ENCODE peak calls at places on chromosomes 12 and 14, in five cellular contexts. C, U, Y, J and G are unnamed samples.

GRCh38 chr12:78698747-78699146 is 165.8 kb upstream of the SYT1 start:
- DNase-seq in C (no peak), U (peak), Y (no peak), J (peak), G (no peak)

GRCh38 chr12:124457287-124458219 is 109.9 kb downstream of the NCOR2 start:
- DNase-seq in C (no peak), U (peak), Y (no peak), J (peak), G (no peak)

GRCh38 chr14:77031680-77032482 is 3.4 kb upstream of the IRF2BPL start:
- DNase-seq in C (no peak), U (peak), Y (no peak), J (peak), G (no peak)

GRCh38 chr14:64324461-64325255 is 30.5 kb upstream of the ESR2 start:
- DNase-seq in C (no peak), U (peak), Y (peak), J (peak), G (no peak)

GRCh38 chr12:27549801-27550652 is 26.0 kb downstream of the PPFIBP1 start:
- DNase-seq in C (peak), U (peak), Y (peak), J (peak), G (peak)

GRCh38 chr14:61103541-61104339 is 122.7 kb downstream of the SLC38A6 start:
- DNase-seq in C (peak), U (peak), Y (peak), J (peak), G (peak)

GRCh38 chr14:88802596-88802995 is 9.8 kb upstream of the EML5 start:
- DNase-seq in C (peak), U (no peak), Y (no peak), J (no peak), G (no peak)

GRCh38 chr14:63375772-63376171 is 57.0 kb upstream of the GPHB5 start:
- DNase-seq in C (no peak), U (no peak), Y (peak), J (peak), G (peak)

GRCh38 chr14:80776657-80777056 is 164.9 kb downstream of the CEP128 start:
- DNase-seq in C (no peak), U (no peak), Y (no peak), J (no peak), G (no peak)

GRCh38 chr12:16622315-16622714 is 16.4 kb upstream of the LMO3 start:
- DNase-seq in C (no peak), U (no peak), Y (no peak), J (no peak), G (no peak)

GRCh38 chr12:16618256-16618655 is 12.3 kb upstream of the LMO3 start:
- DNase-seq in C (no peak), U (no peak), Y (no peak), J (peak), G (no peak)

GRCh38 chr12:16619537-16619936 is 13.6 kb upstream of the LMO3 start:
- DNase-seq in C (no peak), U (no peak), Y (no peak), J (no peak), G (no peak)
- H3K4me3 ChIP-seq in C (no peak), U (no peak), Y (no peak), J (no peak), G (no peak)

GRCh38 chr12:34396006-34396860 is 373.9 kb downstream of the ALG10 start:
- DNase-seq in C (peak), U (no peak), Y (no peak), J (no peak), G (no peak)
- H3K4me3 ChIP-seq in C (no peak), U (no peak), Y (no peak), J (no peak), G (no peak)

GRCh38 chr12:47824629-47825028 is 4.9 kb upstream of the HDAC7 start:
- DNase-seq in C (no peak), U (no peak), Y (no peak), J (no peak), G (no peak)

GRCh38 chr12:47823422-47824086 is 3.9 kb upstream of the HDAC7 start:
- DNase-seq in C (no peak), U (no peak), Y (no peak), J (no peak), G (no peak)

GRCh38 chr12:47822863-47823262 is 3.2 kb upstream of the HDAC7 start:
- DNase-seq in C (no peak), U (no peak), Y (no peak), J (no peak), G (no peak)

GRCh38 chr12:47825239-47825639 is 5.5 kb upstream of the HDAC7 start:
- DNase-seq in C (no peak), U (no peak), Y (no peak), J (no peak), G (no peak)

DNA sequence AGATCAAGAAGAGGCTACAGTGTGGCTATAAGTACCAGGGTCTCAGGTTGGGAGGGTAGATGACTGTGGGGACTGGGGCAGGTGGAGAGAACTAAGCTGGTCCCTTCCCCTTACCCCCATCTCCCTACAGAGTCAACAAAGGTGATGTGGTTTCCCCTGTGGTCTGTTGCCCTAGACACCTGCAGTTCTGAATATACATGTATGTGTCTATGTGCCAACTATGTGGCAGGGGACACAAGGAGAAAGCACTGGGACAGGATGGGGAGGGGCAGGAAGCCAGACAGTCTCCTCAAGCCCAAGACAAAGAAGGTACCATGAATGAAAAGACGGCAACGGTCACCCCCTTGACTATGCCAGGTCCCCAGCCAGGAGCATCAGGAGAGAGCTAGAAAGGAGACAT is 4.5 kb upstream of the HDAC7 start:
- DNase-seq in C (no peak), U (no peak), Y (no peak), J (no peak), G (no peak)
- H3K4me3 ChIP-seq in C (no peak), U (no peak), Y (no peak), J (no peak), G (no peak)

DNA sequence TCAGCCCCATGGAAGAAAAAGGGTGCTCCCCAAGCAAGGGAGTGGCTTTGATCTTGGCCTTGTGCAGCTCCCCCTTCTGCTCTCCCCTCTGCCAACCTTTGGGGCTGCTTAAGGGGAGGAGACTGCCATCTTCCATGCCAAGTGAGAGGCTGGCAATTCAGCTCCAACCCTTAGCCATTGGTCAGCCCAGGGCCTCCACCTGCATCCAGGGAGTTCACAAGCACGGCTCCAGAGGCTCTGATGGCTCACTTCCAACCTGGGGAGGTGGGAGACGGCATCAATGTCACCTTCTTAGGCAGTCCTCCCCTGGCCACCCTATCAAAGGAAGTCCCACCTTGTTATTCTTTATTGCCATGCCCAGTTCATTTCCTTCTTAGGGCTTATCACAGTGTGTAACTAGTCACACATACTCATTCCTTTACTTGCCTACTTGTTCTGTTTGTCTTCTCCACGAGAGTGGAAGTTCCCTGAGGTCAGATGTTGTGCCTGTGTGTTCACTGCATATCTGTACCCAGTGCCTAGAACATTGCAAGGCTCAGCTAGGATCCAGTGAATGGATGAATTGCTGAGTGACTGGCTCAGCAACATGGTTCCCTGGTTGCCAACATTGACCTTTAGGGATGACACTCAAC is 5.0 kb downstream of the HDAC7 start:
- DNase-seq in C (no peak), U (no peak), Y (no peak), J (no peak), G (no peak)
- H3K4me3 ChIP-seq in C (no peak), U (no peak), Y (no peak), J (no peak), G (no peak)